ENCODE peak calls at places on chromosome 1, in four cellular contexts. One of them, this sample, is unnamed.

GRCh38 chr1:41919764-41920397 is 1.2 kb upstream of the HIVEP3 start:
- DNase-seq in NCI-H1694 treated with DMSO at 0.1 percent for 48 hours: no peak
- DNase-seq in GM12865: peak
- DNase-seq in SK-N-SH: peak
- DNase-seq in this sample: peak

GRCh38 chr1:8848663-8849386 is 29.7 kb downstream of the ENO1 start:
- DNase-seq in NCI-H1694 treated with DMSO at 0.1 percent for 48 hours: peak
- DNase-seq in GM12865: peak
- DNase-seq in SK-N-SH: peak
- DNase-seq in this sample: peak

GRCh38 chr1:25795955-25796806 is 3.8 kb upstream of the SELENON start:
- DNase-seq in NCI-H1694 treated with DMSO at 0.1 percent for 48 hours: peak
- DNase-seq in GM12865: no peak
- DNase-seq in SK-N-SH: no peak
- DNase-seq in this sample: no peak

GRCh38 chr1:61506231-61506630 is 218.7 kb downstream of the TM2D1 start:
- DNase-seq in NCI-H1694 treated with DMSO at 0.1 percent for 48 hours: no peak
- DNase-seq in GM12865: no peak
- DNase-seq in SK-N-SH: no peak
- DNase-seq in this sample: no peak

GRCh38 chr1:201119206-201119814 is 7.1 kb upstream of the CACNA1S start:
- DNase-seq in NCI-H1694 treated with DMSO at 0.1 percent for 48 hours: peak
- DNase-seq in GM12865: peak
- DNase-seq in SK-N-SH: peak
- DNase-seq in this sample: peak

GRCh38 chr1:19514391-19514831 is 29.1 kb upstream of the CAPZB start:
- DNase-seq in NCI-H1694 treated with DMSO at 0.1 percent for 48 hours: no peak
- DNase-seq in GM12865: no peak
- DNase-seq in SK-N-SH: no peak
- DNase-seq in this sample: no peak

GRCh38 chr1:212683357-212683722 is 16.3 kb downstream of the BATF3 start:
- DNase-seq in NCI-H1694 treated with DMSO at 0.1 percent for 48 hours: no peak
- DNase-seq in GM12865: peak
- DNase-seq in SK-N-SH: no peak
- DNase-seq in this sample: no peak

GRCh38 chr1:223343692-223344091 is 20.3 kb downstream of the SUSD4 start:
- DNase-seq in NCI-H1694 treated with DMSO at 0.1 percent for 48 hours: no peak
- DNase-seq in GM12865: no peak
- DNase-seq in SK-N-SH: no peak
- DNase-seq in this sample: no peak

GRCh38 chr1:212030936-212031528 is 4.3 kb downstream of the INTS7 start:
- DNase-seq in NCI-H1694 treated with DMSO at 0.1 percent for 48 hours: no peak
- DNase-seq in GM12865: no peak
- DNase-seq in SK-N-SH: no peak
- DNase-seq in this sample: no peak

GRCh38 chr1:182101415-182102041 is 40.0 kb upstream of the ZNF648 start:
- DNase-seq in NCI-H1694 treated with DMSO at 0.1 percent for 48 hours: no peak
- DNase-seq in GM12865: no peak
- DNase-seq in SK-N-SH: no peak
- DNase-seq in this sample: no peak

GRCh38 chr1:69700770-69701169 is 133.0 kb downstream of the LRRC7 start:
- DNase-seq in NCI-H1694 treated with DMSO at 0.1 percent for 48 hours: peak
- DNase-seq in GM12865: peak
- DNase-seq in SK-N-SH: no peak
- DNase-seq in this sample: no peak

GRCh38 chr1:96388421-96389310 is 332.9 kb upstream of the PTBP2 start:
- DNase-seq in NCI-H1694 treated with DMSO at 0.1 percent for 48 hours: no peak
- DNase-seq in GM12865: no peak
- DNase-seq in SK-N-SH: no peak
- DNase-seq in this sample: no peak

GRCh38 chr1:173205146-173206051 is 1.7 kb downstream of the TNFSF4 start:
- DNase-seq in NCI-H1694 treated with DMSO at 0.1 percent for 48 hours: no peak
- DNase-seq in GM12865: peak
- DNase-seq in SK-N-SH: no peak
- DNase-seq in this sample: no peak

GRCh38 chr1:203898458-203899244 is 37.3 kb downstream of the SNRPE start:
- DNase-seq in NCI-H1694 treated with DMSO at 0.1 percent for 48 hours: no peak
- DNase-seq in GM12865: no peak
- DNase-seq in SK-N-SH: no peak
- DNase-seq in this sample: no peak

GRCh38 chr1:176110203-176110602 is 96.9 kb downstream of the COP1 start:
- DNase-seq in NCI-H1694 treated with DMSO at 0.1 percent for 48 hours: no peak
- DNase-seq in GM12865: no peak
- DNase-seq in SK-N-SH: no peak
- DNase-seq in this sample: no peak

GRCh38 chr1:157124855-157125254 is 13.3 kb downstream of the ETV3 start:
- DNase-seq in NCI-H1694 treated with DMSO at 0.1 percent for 48 hours: no peak
- DNase-seq in GM12865: peak
- DNase-seq in SK-N-SH: no peak
- DNase-seq in this sample: no peak

GRCh38 chr1:15430787-15431570 is 7.3 kb upstream of the CTRC start:
- DNase-seq in NCI-H1694 treated with DMSO at 0.1 percent for 48 hours: peak
- DNase-seq in GM12865: peak
- DNase-seq in SK-N-SH: peak
- DNase-seq in this sample: peak

GRCh38 chr1:42186172-42186571 is 21.6 kb upstream of the GUCA2A start:
- DNase-seq in NCI-H1694 treated with DMSO at 0.1 percent for 48 hours: no peak
- DNase-seq in GM12865: no peak
- DNase-seq in SK-N-SH: no peak
- DNase-seq in this sample: no peak

GRCh38 chr1:145706282-145706681 is 886 bp downstream of the PDZK1 start:
- DNase-seq in NCI-H1694 treated with DMSO at 0.1 percent for 48 hours: no peak
- DNase-seq in GM12865: no peak
- DNase-seq in SK-N-SH: no peak
- DNase-seq in this sample: no peak

GRCh38 chr1:207097871-207098324 is 6.1 kb upstream of the C4BPA start:
- DNase-seq in NCI-H1694 treated with DMSO at 0.1 percent for 48 hours: no peak
- DNase-seq in GM12865: peak
- DNase-seq in SK-N-SH: no peak
- DNase-seq in this sample: no peak

GRCh38 chr1:107474877-107475612 is 334.2 kb downstream of the NTNG1 start:
- DNase-seq in NCI-H1694 treated with DMSO at 0.1 percent for 48 hours: no peak
- DNase-seq in GM12865: peak
- DNase-seq in SK-N-SH: no peak
- DNase-seq in this sample: no peak

GRCh38 chr1:4093856-4094565 is 193.9 kb upstream of the C1orf174 start:
- DNase-seq in NCI-H1694 treated with DMSO at 0.1 percent for 48 hours: no peak
- DNase-seq in GM12865: no peak
- DNase-seq in SK-N-SH: no peak
- DNase-seq in this sample: no peak

GRCh38 chr1:31891280-31891679 is 46.9 kb downstream of the PTP4A2 start:
- DNase-seq in NCI-H1694 treated with DMSO at 0.1 percent for 48 hours: no peak
- DNase-seq in GM12865: peak
- DNase-seq in SK-N-SH: no peak
- DNase-seq in this sample: no peak

GRCh38 chr1:228084325-228084724 is 1.8 kb downstream of the ARF1 start:
- DNase-seq in NCI-H1694 treated with DMSO at 0.1 percent for 48 hours: no peak
- DNase-seq in GM12865: peak
- DNase-seq in SK-N-SH: no peak
- DNase-seq in this sample: no peak

GRCh38 chr1:202656951-202657646 is 53.2 kb downstream of the SYT2 start:
- DNase-seq in NCI-H1694 treated with DMSO at 0.1 percent for 48 hours: no peak
- DNase-seq in GM12865: no peak
- DNase-seq in SK-N-SH: no peak
- DNase-seq in this sample: no peak

GRCh38 chr1:87869563-87869962 is 540.9 kb downstream of the LMO4 start:
- DNase-seq in NCI-H1694 treated with DMSO at 0.1 percent for 48 hours: no peak
- DNase-seq in GM12865: no peak
- DNase-seq in SK-N-SH: no peak
- DNase-seq in this sample: no peak

GRCh38 chr1:184465489-184466146 is 78.8 kb downstream of the C1orf21 start:
- DNase-seq in NCI-H1694 treated with DMSO at 0.1 percent for 48 hours: no peak
- DNase-seq in GM12865: no peak
- DNase-seq in SK-N-SH: no peak
- DNase-seq in this sample: no peak

GRCh38 chr1:94697839-94698238 is 122.3 kb upstream of the SLC44A3 start:
- DNase-seq in NCI-H1694 treated with DMSO at 0.1 percent for 48 hours: no peak
- DNase-seq in GM12865: no peak
- DNase-seq in SK-N-SH: no peak
- DNase-seq in this sample: no peak

GRCh38 chr1:159068877-159069276 is 7.7 kb downstream of the AIM2 start:
- DNase-seq in NCI-H1694 treated with DMSO at 0.1 percent for 48 hours: no peak
- DNase-seq in GM12865: no peak
- DNase-seq in SK-N-SH: no peak
- DNase-seq in this sample: no peak

GRCh38 chr1:3236361-3236760 is 167.4 kb downstream of the PRDM16 start:
- DNase-seq in NCI-H1694 treated with DMSO at 0.1 percent for 48 hours: no peak
- DNase-seq in GM12865: no peak
- DNase-seq in SK-N-SH: no peak
- DNase-seq in this sample: no peak

GRCh38 chr1:151352001-151352718 is 5.1 kb upstream of the RFX5 start:
- DNase-seq in NCI-H1694 treated with DMSO at 0.1 percent for 48 hours: no peak
- DNase-seq in GM12865: no peak
- DNase-seq in SK-N-SH: no peak
- DNase-seq in this sample: no peak

GRCh38 chr1:209421186-209421585 is 162.3 kb upstream of the CAMK1G start:
- DNase-seq in NCI-H1694 treated with DMSO at 0.1 percent for 48 hours: peak
- DNase-seq in GM12865: peak
- DNase-seq in SK-N-SH: no peak
- DNase-seq in this sample: no peak

GRCh38 chr1:93847811-93848288 is 31.2 kb downstream of the DNTTIP2 start:
- DNase-seq in NCI-H1694 treated with DMSO at 0.1 percent for 48 hours: peak
- DNase-seq in GM12865: peak
- DNase-seq in SK-N-SH: peak
- DNase-seq in this sample: peak

GRCh38 chr1:203888807-203889251 is 27.4 kb downstream of the SNRPE start:
- DNase-seq in NCI-H1694 treated with DMSO at 0.1 percent for 48 hours: no peak
- DNase-seq in GM12865: no peak
- DNase-seq in SK-N-SH: no peak
- DNase-seq in this sample: no peak

GRCh38 chr1:212591922-212592321 is 16.6 kb upstream of the ATF3 start:
- DNase-seq in NCI-H1694 treated with DMSO at 0.1 percent for 48 hours: no peak
- DNase-seq in GM12865: no peak
- DNase-seq in SK-N-SH: no peak
- DNase-seq in this sample: no peak

GRCh38 chr1:25922633-25923567 is 16.7 kb upstream of the STMN1 start:
- DNase-seq in NCI-H1694 treated with DMSO at 0.1 percent for 48 hours: peak
- DNase-seq in GM12865: no peak
- DNase-seq in SK-N-SH: no peak
- DNase-seq in this sample: peak

This sample was measured in T-helper 17 cell.